ENCODE peak calls at places on chromosome 2, in eight cellular contexts. H, R, K, W, I, J, G and Y are unnamed samples.

GRCh38 chr2:44930274-44930826 is 11.2 kb upstream of the SIX3 start:
- ATAC-seq in H (no peak), R (no peak), K (no peak), W (no peak), I (no peak), J (peak), G (no peak), Y (no peak)

GRCh38 chr2:159131882-159132281 is 154.6 kb downstream of the WDSUB1 start:
- ATAC-seq in H (no peak), R (peak), K (no peak), W (no peak), I (peak), J (no peak), G (no peak), Y (no peak)

GRCh38 chr2:237440819-237441281 is 26.9 kb upstream of the COL6A3 start:
- ATAC-seq in H (peak), R (no peak), K (peak), W (no peak), I (no peak), J (no peak), G (peak), Y (peak)

GRCh38 chr2:201406077-201406662 is 45.1 kb downstream of the TRAK2 start:
- ATAC-seq in H (peak), R (peak), K (peak), W (no peak), I (peak), J (no peak), G (peak), Y (peak)

GRCh38 chr2:195543902-195544894 is 112.8 kb upstream of the SLC39A10 start:
- ATAC-seq in H (peak), R (no peak), K (peak), W (no peak), I (no peak), J (no peak), G (peak), Y (peak)

GRCh38 chr2:74675090-74675489 is 21.0 kb downstream of the SEMA4F start:
- ATAC-seq in H (no peak), R (no peak), K (no peak), W (peak), I (no peak), J (no peak), G (no peak), Y (no peak)

GRCh38 chr2:240183370-240184197 is 43.1 kb upstream of the OTOS start:
- ATAC-seq in H (no peak), R (no peak), K (no peak), W (no peak), I (no peak), J (no peak), G (no peak), Y (no peak)

GRCh38 chr2:136019304-136019703 is 33.9 kb upstream of the DARS1 start:
- ATAC-seq in H (no peak), R (no peak), K (no peak), W (no peak), I (peak), J (peak), G (no peak), Y (peak)

GRCh38 chr2:218983971-218984238 is 1.1 kb downstream of the FEV start:
- ATAC-seq in H (no peak), R (no peak), K (no peak), W (no peak), I (no peak), J (no peak), G (no peak), Y (no peak)

GRCh38 chr2:164560902-164561301 is 60.4 kb downstream of the GRB14 start:
- ATAC-seq in H (no peak), R (peak), K (no peak), W (no peak), I (peak), J (no peak), G (no peak), Y (no peak)

GRCh38 chr2:223185638-223186037 is 133.6 kb downstream of the KCNE4 start:
- ATAC-seq in H (no peak), R (no peak), K (no peak), W (no peak), I (no peak), J (no peak), G (no peak), Y (no peak)

GRCh38 chr2:29063056-29063455 is 11.3 kb downstream of the PCARE start:
- ATAC-seq in H (no peak), R (no peak), K (no peak), W (no peak), I (no peak), J (no peak), G (no peak), Y (no peak)

GRCh38 chr2:228516019-228516418 is 334.5 kb upstream of the SPHKAP start:
- ATAC-seq in H (no peak), R (no peak), K (no peak), W (peak), I (no peak), J (no peak), G (no peak), Y (no peak)

GRCh38 chr2:239553376-239554000 is 152.7 kb upstream of the HDAC4 start:
- ATAC-seq in H (no peak), R (no peak), K (no peak), W (no peak), I (no peak), J (no peak), G (no peak), Y (no peak)

GRCh38 chr2:191516260-191516659 is 161.7 kb upstream of the NABP1 start:
- ATAC-seq in H (no peak), R (no peak), K (no peak), W (no peak), I (no peak), J (no peak), G (no peak), Y (no peak)

GRCh38 chr2:109103286-109103685 is 25.7 kb upstream of the SH3RF3 start:
- ATAC-seq in H (no peak), R (no peak), K (no peak), W (no peak), I (no peak), J (no peak), G (no peak), Y (no peak)

GRCh38 chr2:7672027-7672684 is 754.9 kb downstream of the RNF144A start:
- ATAC-seq in H (peak), R (no peak), K (peak), W (peak), I (no peak), J (no peak), G (peak), Y (peak)

GRCh38 chr2:54015809-54016703 is 45.3 kb upstream of the PSME4 start:
- ATAC-seq in H (no peak), R (peak), K (no peak), W (no peak), I (peak), J (no peak), G (no peak), Y (no peak)

GRCh38 chr2:2656046-2656715 is 325.1 kb upstream of the MYT1L start:
- ATAC-seq in H (no peak), R (peak), K (no peak), W (peak), I (peak), J (no peak), G (no peak), Y (no peak)

GRCh38 chr2:226991663-226992062 is 155.8 kb downstream of the RHBDD1 start:
- ATAC-seq in H (no peak), R (no peak), K (no peak), W (no peak), I (no peak), J (no peak), G (no peak), Y (no peak)

GRCh38 chr2:112579280-112579679 is 5.1 kb upstream of the CHCHD5 start:
- ATAC-seq in H (no peak), R (no peak), K (no peak), W (no peak), I (no peak), J (no peak), G (no peak), Y (no peak)

GRCh38 chr2:121478996-121479735 is 51.5 kb upstream of the RNU4ATAC start:
- ATAC-seq in H (no peak), R (no peak), K (no peak), W (no peak), I (no peak), J (no peak), G (no peak), Y (no peak)

GRCh38 chr2:73842739-73843019 is 13.9 kb downstream of the STAMBP start:
- ATAC-seq in H (no peak), R (no peak), K (no peak), W (no peak), I (no peak), J (no peak), G (no peak), Y (no peak)

GRCh38 chr2:109409347-109410020 is 204.3 kb downstream of the SEPTIN10 start:
- ATAC-seq in H (no peak), R (no peak), K (no peak), W (no peak), I (no peak), J (no peak), G (no peak), Y (no peak)